ENCODE peak calls at places on chromosomes 6 and 20, in ten cellular contexts. L is transverse colon, X is heart left ventricle, Z is spleen, C is stomach, F is ovary, R is Peyer's patch, G is prostate gland, J is adrenal gland, B is testis. T is an unnamed sample.

GRCh38 chr20:34011275-34011674 is 17.6 kb downstream of the RALY start:
- DNase-seq in G (no peak), F (no peak), B (no peak), C (no peak), Z (no peak), X (no peak), J (no peak), L (no peak), R (no peak), T (no peak)

GRCh38 chr6:167550936-167551633 is 226.2 kb downstream of the TTLL2 start:
- DNase-seq in R (peak), F (peak), B (peak), Z (peak), G (peak), J (peak), C (peak), X (peak), L (peak), T (peak)

GRCh38 chr6:42402184-42402583 is 49.5 kb downstream of the TRERF1 start:
- DNase-seq in C (no peak), R (peak), X (no peak), L (no peak), B (no peak), F (no peak), G (no peak), Z (no peak), J (no peak), T (no peak)

GRCh38 chr6:3340891-3341290 is 82.1 kb downstream of the PSMG4 start:
- DNase-seq in X (no peak), J (no peak), C (no peak), F (no peak), R (no peak), G (no peak), L (no peak), Z (no peak), B (no peak), T (no peak)

GRCh38 chr20:33441142-33441955 is 2.2 kb downstream of the SNTA1 start:
- DNase-seq in X (no peak), J (peak), R (no peak), B (peak), Z (no peak), G (no peak), F (no peak), L (no peak), C (no peak), T (no peak)

GRCh38 chr20:37316116-37316774 is 26.8 kb downstream of the MANBAL start:
- DNase-seq in Z (peak), G (no peak), R (peak), F (no peak), X (no peak), C (peak), B (no peak), L (peak), J (no peak), T (no peak)

GRCh38 chr6:82589509-82590206 is 226.0 kb downstream of the TPBG start:
- DNase-seq in G (no peak), F (no peak), C (no peak), X (no peak), B (no peak), R (no peak), Z (no peak), J (no peak), L (no peak), T (no peak)

GRCh38 chr6:43455034-43455747 is at the start of gene DLK2:
- DNase-seq in X (no peak), G (no peak), F (no peak), C (no peak), Z (peak), J (no peak), R (no peak), B (no peak), L (peak), T (no peak)

GRCh38 chr6:108174371-108175175 is 8.8 kb downstream of the NR2E1 start:
- DNase-seq in C (no peak), R (no peak), B (no peak), Z (no peak), J (no peak), X (no peak), L (no peak), G (no peak), F (no peak), T (no peak)

GRCh38 chr6:132483779-132484679 is 28.9 kb downstream of the STX7 start:
- DNase-seq in G (peak), L (peak), Z (no peak), F (no peak), X (no peak), J (peak), B (peak), C (no peak), R (no peak), T (no peak)

GRCh38 chr6:114449659-114450058 is 106.8 kb upstream of the HS3ST5 start:
- DNase-seq in C (no peak), Z (no peak), G (no peak), J (no peak), X (no peak), L (no peak), B (no peak), R (no peak), F (no peak), T (no peak)

GRCh38 chr6:106165885-106166485 is 79.8 kb downstream of the PRDM1 start:
- DNase-seq in F (no peak), B (no peak), Z (no peak), X (no peak), L (no peak), J (no peak), C (no peak), G (no peak), R (no peak), T (no peak)

GRCh38 chr6:80696268-80696667 is 589.8 kb downstream of the BCKDHB start:
- DNase-seq in Z (no peak), C (no peak), R (no peak), L (no peak), J (no peak), B (no peak), X (no peak), G (no peak), F (no peak), T (no peak)

GRCh38 chr20:62030834-62031434 is 34.7 kb downstream of the TAF4 start:
- DNase-seq in R (peak), L (no peak), X (peak), F (no peak), G (no peak), B (no peak), C (no peak), Z (no peak), J (no peak), T (no peak)

GRCh38 chr20:31606928-31607639 is 2.0 kb downstream of the ID1 start:
- DNase-seq in G (peak), J (no peak), L (peak), F (peak), Z (no peak), B (no peak), X (peak), C (peak), R (peak), T (no peak)

GRCh38 chr6:7129784-7130569 is 22.2 kb downstream of the RREB1 start:
- DNase-seq in Z (peak), L (peak), J (peak), C (no peak), X (no peak), F (no peak), R (no peak), B (no peak), G (no peak), T (peak)

GRCh38 chr6:169777896-169778295 is 26.5 kb downstream of the ERMARD start:
- DNase-seq in C (no peak), R (no peak), G (no peak), L (no peak), B (no peak), X (no peak), J (no peak), Z (no peak), F (no peak), T (no peak)

GRCh38 chr6:134003542-134003951 is 48.9 kb downstream of the SLC2A12 start:
- DNase-seq in L (no peak), X (no peak), R (no peak), J (no peak), Z (no peak), G (no peak), C (no peak), B (no peak), F (no peak), T (no peak)

GRCh38 chr6:16857969-16858592 is 96.8 kb upstream of the ATXN1 start:
- DNase-seq in X (no peak), C (no peak), G (no peak), Z (no peak), B (no peak), L (no peak), R (no peak), J (no peak), F (no peak), T (no peak)

GRCh38 chr6:47435254-47435612 is 42.4 kb upstream of the CD2AP start:
- DNase-seq in C (no peak), Z (no peak), J (no peak), B (no peak), R (no peak), G (no peak), L (no peak), X (no peak), F (no peak), T (no peak)

GRCh38 chr20:57407541-57407956 is 16.4 kb downstream of the RBM38 start:
- DNase-seq in L (no peak), B (no peak), G (no peak), Z (peak), C (no peak), F (no peak), J (no peak), X (peak), R (no peak), T (no peak)

GRCh38 chr20:57772349-57772964 is 62.6 kb upstream of the PMEPA1 start:
- DNase-seq in B (no peak), Z (no peak), X (no peak), C (no peak), L (no peak), J (peak), G (no peak), R (peak), F (no peak), T (no peak)

GRCh38 chr6:766625-767024 is 73.7 kb upstream of the EXOC2 start:
- DNase-seq in F (no peak), G (no peak), B (no peak), Z (no peak), X (no peak), J (no peak), R (no peak), L (no peak), C (no peak), T (no peak)

GRCh38 chr6:33298773-33299236 is at the start of gene RGL2:
- DNase-seq in J (peak), X (peak), L (peak), B (peak), R (peak), C (peak), G (peak), F (peak), Z (peak), T (peak)

GRCh38 chr20:58174708-58175287 is 53.7 kb downstream of the ANKRD60 start:
- DNase-seq in L (peak), X (peak), R (no peak), C (no peak), Z (no peak), G (no peak), B (peak), J (peak), F (peak), T (peak)

GRCh38 chr20:62751551-62752150 is 43.0 kb downstream of the NTSR1 start:
- DNase-seq in G (no peak), R (no peak), J (no peak), F (no peak), X (no peak), L (no peak), Z (peak), B (no peak), C (no peak), T (no peak)

GRCh38 chr6:2876210-2877056 is 26.7 kb downstream of the SERPINB9 start:
- DNase-seq in L (peak), J (peak), B (peak), R (peak), Z (peak), G (no peak), X (peak), F (peak), C (peak), T (no peak)

GRCh38 chr20:49964964-49965780 is 17.6 kb upstream of the SNAI1 start:
- DNase-seq in Z (peak), G (no peak), C (peak), L (peak), R (peak), J (no peak), F (no peak), B (peak), X (no peak), T (no peak)

GRCh38 chr6:32151885-32152311 is at the start of gene PRRT1:
- DNase-seq in X (no peak), L (no peak), R (no peak), G (no peak), C (no peak), Z (no peak), J (no peak), B (no peak), F (peak), T (no peak)

DNA sequence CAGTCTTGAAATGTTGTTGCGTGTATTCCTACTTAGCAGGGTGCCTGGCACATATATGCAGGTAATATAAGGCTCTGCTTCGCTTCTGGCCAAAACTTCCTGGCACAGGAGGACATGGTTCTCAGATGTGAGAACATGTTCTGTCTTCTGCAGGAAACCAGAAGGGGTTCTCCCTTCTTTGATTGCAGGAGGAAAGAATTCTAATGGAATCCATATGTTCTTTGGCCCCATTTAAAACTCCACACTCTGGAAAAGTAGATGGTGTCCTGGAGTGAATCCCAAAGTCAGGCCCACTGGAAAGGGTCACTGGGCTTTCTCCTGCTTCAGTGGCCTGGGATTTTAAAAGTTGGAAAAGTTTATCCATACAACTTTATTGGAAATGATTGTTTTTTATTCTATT is 16.4 kb upstream of the CYP24A1 start:
- DNase-seq in Z (no peak), G (no peak), L (no peak), B (no peak), X (no peak), F (no peak), J (no peak), C (no peak), R (no peak), T (no peak)
- TF ChIP-seq POLR2A in Z (no peak), G (no peak), L (no peak), B (no peak), X (no peak), F (no peak), J (no peak), C (no peak), R (no peak), T (no peak)

GRCh38 chr20:3803289-3803688 is 7.2 kb downstream of the CDC25B start:
- DNase-seq in C (no peak), X (no peak), Z (peak), B (no peak), G (no peak), F (no peak), L (no peak), J (no peak), R (no peak), T (no peak)
- H3K27ac ChIP-seq in C (no peak), X (no peak), Z (peak), B (no peak), G (no peak), F (no peak), L (no peak), J (no peak), R (no peak), T (no peak)

GRCh38 chr6:130794010-130794675 is 33.1 kb upstream of the SMLR1 start:
- DNase-seq in F (no peak), J (no peak), B (no peak), C (no peak), L (no peak), Z (no peak), X (no peak), R (no peak), G (no peak), T (no peak)

GRCh38 chr6:130794686-130795085 is 32.5 kb upstream of the SMLR1 start:
- DNase-seq in B (peak), G (peak), Z (no peak), J (no peak), C (no peak), L (no peak), X (no peak), F (no peak), R (no peak), T (no peak)

GRCh38 chr6:130796313-130796905 is 30.8 kb upstream of the SMLR1 start:
- DNase-seq in C (no peak), F (no peak), L (no peak), X (no peak), G (peak), B (no peak), J (peak), Z (no peak), R (no peak), T (no peak)
- TF ChIP-seq POLR2A in C (no peak), F (no peak), L (no peak), X (no peak), G (no peak), B (no peak), J (no peak), Z (no peak), R (no peak), T (no peak)

GRCh38 chr20:3670945-3671344 is 7.7 kb upstream of the GFRA4 start:
- DNase-seq in G (no peak), R (no peak), X (peak), F (no peak), B (no peak), C (no peak), L (no peak), Z (no peak), J (no peak), T (no peak)

GRCh38 chr20:3669710-3670367 is 6.6 kb upstream of the GFRA4 start:
- DNase-seq in G (no peak), C (no peak), L (no peak), Z (no peak), R (no peak), B (no peak), F (no peak), J (no peak), X (peak), T (no peak)

GRCh38 chr20:3671986-3672863 is 9.0 kb upstream of the GFRA4 start:
- DNase-seq in G (no peak), R (no peak), J (no peak), F (no peak), L (no peak), C (no peak), B (no peak), X (peak), Z (no peak), T (no peak)

GRCh38 chr20:3672864-3673550 is 8.8 kb downstream of the ADAM33 start:
- DNase-seq in J (no peak), X (peak), L (no peak), C (no peak), F (no peak), R (no peak), Z (no peak), B (no peak), G (no peak), T (no peak)

DNA sequence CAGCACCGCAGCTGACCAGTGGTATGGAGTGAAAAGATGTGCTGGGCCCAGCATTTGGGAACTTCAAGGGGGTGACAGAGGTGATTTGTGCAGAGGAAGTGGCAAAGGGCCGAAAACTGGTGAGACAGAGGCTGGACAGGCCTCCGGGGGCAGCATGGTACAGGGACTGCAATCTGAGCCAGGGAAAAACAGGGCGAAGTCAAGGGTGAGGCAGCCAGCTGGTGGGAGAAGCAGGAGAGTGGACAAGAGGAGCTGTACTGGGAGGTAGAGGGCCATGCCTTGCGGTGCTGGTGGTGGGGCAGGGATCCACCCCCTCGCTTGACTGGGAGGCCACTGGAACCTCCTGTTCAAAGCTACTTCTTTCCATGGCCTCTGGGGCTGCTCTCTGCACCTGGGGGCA is 7.3 kb upstream of the GFRA4 start:
- DNase-seq in X (peak), F (no peak), R (no peak), Z (no peak), L (no peak), B (no peak), C (no peak), J (no peak), G (no peak), T (no peak)
- H3K27ac ChIP-seq in X (no peak), F (no peak), R (no peak), Z (no peak), L (no peak), B (no peak), C (no peak), J (no peak), G (no peak), T (no peak)

GRCh38 chr6:131135244-131136020 is at the start of gene AKAP7:
- DNase-seq in C (peak), L (peak), J (peak), G (peak), X (peak), F (peak), B (peak), R (peak), Z (peak), T (peak)
- TF ChIP-seq POLR2A in C (no peak), L (no peak), J (peak), G (peak), X (peak), F (peak), B (no peak), R (no peak), Z (no peak), T (peak)

DNA sequence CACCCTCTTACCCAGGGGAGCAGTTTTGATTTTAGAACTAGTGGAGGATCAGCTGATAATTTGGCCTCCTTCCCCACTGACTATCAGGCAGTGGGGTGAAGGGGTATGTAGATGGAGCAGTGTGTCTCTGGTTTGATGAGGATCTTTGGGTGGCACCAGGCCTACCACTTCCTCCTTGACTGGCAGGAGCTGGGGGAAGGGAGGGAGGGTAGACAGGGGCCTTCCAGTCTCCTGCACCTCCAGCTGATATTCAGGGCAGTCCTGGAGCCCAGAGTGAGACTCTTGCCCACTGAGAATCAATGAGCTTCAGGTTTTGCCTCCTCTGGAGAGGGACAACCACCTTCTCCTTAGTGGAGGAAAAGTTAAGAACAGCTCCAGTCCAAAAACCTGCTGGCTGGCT is 3.2 kb downstream of the DEF6 start:
- DNase-seq in J (no peak), Z (peak), B (no peak), L (no peak), G (no peak), F (no peak), R (peak), C (no peak), X (no peak), T (no peak)
- H3K27ac ChIP-seq in J (no peak), Z (peak), B (no peak), L (peak), G (no peak), F (no peak), R (peak), C (no peak), X (no peak), T (no peak)

DNA sequence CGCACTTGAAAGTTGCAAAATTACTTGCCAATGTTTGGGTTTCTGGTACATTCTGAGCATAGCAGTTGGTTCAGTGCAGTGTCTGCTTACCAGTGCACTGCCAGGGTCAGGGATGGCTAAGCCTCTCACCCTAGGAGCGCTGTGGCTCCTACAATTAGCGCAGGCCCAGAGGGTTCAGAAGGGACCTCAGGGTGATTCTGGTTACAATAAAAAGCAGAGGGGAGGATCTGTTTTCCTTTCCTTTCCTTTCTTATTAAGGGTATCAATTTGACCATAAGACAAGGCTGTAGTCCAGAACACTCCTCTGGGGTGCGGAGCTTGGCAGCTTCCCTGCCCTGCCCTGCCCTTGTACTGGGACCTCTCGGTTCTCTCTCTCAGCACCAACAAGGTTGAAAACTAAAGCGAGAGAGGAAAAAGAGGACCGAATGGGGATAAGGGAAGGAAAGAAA is 2.6 kb downstream of the MAFB start:
- DNase-seq in B (no peak), J (no peak), G (no peak), F (no peak), Z (no peak), R (no peak), L (no peak), X (no peak), C (no peak), T (no peak)
- TF ChIP-seq POLR2A in B (no peak), J (no peak), G (no peak), F (no peak), Z (no peak), R (no peak), L (no peak), X (no peak), C (no peak), T (no peak)

DNA sequence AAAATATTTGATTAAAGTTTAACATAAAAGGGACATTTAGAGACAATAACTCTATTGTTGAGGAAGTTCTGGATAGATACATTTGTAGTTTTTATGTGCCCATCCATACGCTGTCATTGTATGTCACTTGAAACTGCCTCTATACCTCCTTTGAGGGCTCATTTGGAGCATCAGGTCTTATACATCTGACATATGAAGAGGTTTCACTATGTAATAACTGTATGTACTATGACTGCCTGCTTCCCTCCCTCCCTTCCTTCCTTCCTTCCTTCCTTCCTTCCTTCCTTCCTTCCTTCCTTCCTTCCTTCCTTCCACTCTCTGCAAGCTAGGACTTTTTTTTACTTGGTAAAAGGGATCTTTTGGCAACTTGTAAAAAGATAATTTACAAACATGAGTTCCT is 657.5 kb downstream of the GRIK2 start:
- DNase-seq in C (no peak), J (no peak), L (no peak), Z (no peak), R (no peak), X (no peak), F (no peak), B (no peak), G (no peak), T (no peak)
- H3K27ac ChIP-seq in C (no peak), J (no peak), L (no peak), Z (no peak), R (no peak), X (no peak), F (no peak), B (no peak), G (no peak), T (no peak)

T was measured in gastrocnemius medialis.